ENCODE peak calls at places on chromosome 3, in seven cellular contexts. Y, Q, V, D, K, X and F are unnamed samples.

GRCh38 chr3:27141668-27142067 is 227.5 kb downstream of the NEK10 start:
- DNase-seq in K (no peak), D (no peak), Q (no peak), X (peak), Y (no peak), V (no peak), F (no peak)

GRCh38 chr3:50150863-50151686 is 4.0 kb upstream of the SEMA3F start:
- DNase-seq in D (no peak), X (peak), Y (no peak), Q (no peak), V (no peak), K (no peak), F (no peak)

GRCh38 chr3:58683001-58683845 is 16.6 kb upstream of the FAM3D start:
- DNase-seq in Y (no peak), D (no peak), V (no peak), X (peak), K (peak), Q (no peak), F (no peak)

GRCh38 chr3:59829527-59829926 is 779.7 kb upstream of the CFAP20DC start:
- DNase-seq in V (no peak), X (no peak), Q (no peak), D (no peak), Y (no peak), K (no peak), F (no peak)

GRCh38 chr3:29686889-29687592 is 406.2 kb downstream of the RBMS3 start:
- DNase-seq in K (peak), D (peak), X (no peak), Q (no peak), V (no peak), Y (no peak), F (no peak)

GRCh38 chr3:151432624-151433372 is 28.1 kb downstream of the IGSF10 start:
- DNase-seq in D (no peak), V (no peak), X (no peak), Y (no peak), K (no peak), Q (no peak), F (no peak)

GRCh38 chr3:190225186-190225692 is 97.0 kb downstream of the CLDN1 start:
- DNase-seq in K (peak), X (peak), Q (no peak), Y (no peak), V (peak), D (no peak), F (peak)

GRCh38 chr3:124158174-124158812 is 166.4 kb upstream of the ROPN1 start:
- DNase-seq in Q (no peak), Y (no peak), K (no peak), X (peak), D (no peak), V (no peak), F (no peak)

GRCh38 chr3:139388961-139389551 is 391 bp downstream of the COPB2 start:
- DNase-seq in V (no peak), Q (no peak), D (no peak), X (no peak), Y (no peak), K (no peak), F (no peak)

GRCh38 chr3:100634493-100635272 is 25.3 kb downstream of the ADGRG7 start:
- DNase-seq in X (peak), V (peak), Q (no peak), Y (no peak), K (no peak), D (peak), F (no peak)

GRCh38 chr3:170760174-170760526 is 109.8 kb downstream of the RPL22L1 start:
- DNase-seq in Q (no peak), V (peak), Y (no peak), X (no peak), D (no peak), K (peak), F (no peak)

GRCh38 chr3:82942041-82942440 is 1180.6 kb upstream of the GBE1 start:
- DNase-seq in X (no peak), Q (no peak), V (no peak), D (no peak), K (no peak), Y (no peak), F (no peak)